ENCODE peak calls at places on chromosomes 11 and 22, in four cellular contexts. One of them, this sample, is unnamed.

GRCh38 chr11:70016666-70017347 is 61.3 kb upstream of the ANO1 start:
- DNase-seq in H1: no peak
- DNase-seq in IMR-90: peak; percentile 78
- DNase-seq in uterus: no peak
- DNase-seq in this sample: no peak

GRCh38 chr22:42680648-42681047 is 31.5 kb upstream of the CYB5R3 start:
- DNase-seq in H1: no peak
- DNase-seq in IMR-90: peak; percentile 98
- DNase-seq in uterus: peak; percentile 67
- DNase-seq in this sample: no peak

GRCh38 chr11:126797801-126798200 is 202.8 kb downstream of the KIRREL3 start:
- DNase-seq in H1: no peak
- DNase-seq in IMR-90: no peak
- DNase-seq in uterus: no peak
- DNase-seq in this sample: no peak

GRCh38 chr11:72828081-72828567 is 13.9 kb downstream of the ATG16L2 start:
- DNase-seq in H1: no peak
- DNase-seq in IMR-90: peak; percentile 44
- DNase-seq in uterus: peak; percentile 24
- DNase-seq in this sample: no peak

GRCh38 chr11:108897071-108897481 is 232.2 kb downstream of the DDX10 start:
- DNase-seq in H1: no peak
- DNase-seq in IMR-90: peak; percentile 63
- DNase-seq in uterus: no peak
- DNase-seq in this sample: no peak

GRCh38 chr22:35921777-35922176 is 106.8 kb downstream of the RBFOX2 start:
- DNase-seq in H1: peak; percentile 59
- DNase-seq in IMR-90: peak; percentile 90
- DNase-seq in uterus: peak; percentile 81
- DNase-seq in this sample: peak; percentile 69

GRCh38 chr22:29855611-29856181 is 17.6 kb upstream of the ASCC2 start:
- DNase-seq in H1: no peak
- DNase-seq in IMR-90: no peak
- DNase-seq in uterus: no peak
- DNase-seq in this sample: peak; percentile 82

GRCh38 chr22:33579448-33580093 is 340.7 kb downstream of the LARGE1 start:
- DNase-seq in H1: peak; percentile 94
- DNase-seq in IMR-90: peak; percentile 38
- DNase-seq in uterus: peak; percentile 36
- DNase-seq in this sample: peak; percentile 69

GRCh38 chr22:27832606-27833005 is 31.1 kb upstream of the MN1 start:
- DNase-seq in H1: no peak
- DNase-seq in IMR-90: no peak
- DNase-seq in uterus: no peak
- DNase-seq in this sample: no peak

GRCh38 chr11:129023968-129024676 is 81.5 kb upstream of the TP53AIP1 start:
- DNase-seq in H1: peak; percentile 55
- DNase-seq in IMR-90: peak; percentile 5
- DNase-seq in uterus: no peak
- DNase-seq in this sample: no peak

GRCh38 chr11:2976289-2977063 is 15.7 kb downstream of the NAP1L4 start:
- DNase-seq in H1: no peak
- DNase-seq in IMR-90: no peak
- DNase-seq in uterus: no peak
- DNase-seq in this sample: no peak
- H3K4me3 ChIP-seq in H1: no peak overlapping the region
- H3K4me3 ChIP-seq in IMR-90: no peak overlapping the region
- H3K4me3 ChIP-seq in uterus: no peak overlapping the region
- H3K4me3 ChIP-seq in this sample: no peak overlapping the region

GRCh38 chr11:75150079-75150478 is 828 bp upstream of the SLCO2B1 start:
- DNase-seq in H1: no peak
- DNase-seq in IMR-90: no peak
- DNase-seq in uterus: no peak
- DNase-seq in this sample: no peak

GRCh38 chr11:75152090-75152489 is 1.2 kb downstream of the SLCO2B1 start:
- DNase-seq in H1: no peak
- DNase-seq in IMR-90: no peak
- DNase-seq in uterus: no peak
- DNase-seq in this sample: no peak

GRCh38 chr11:75151346-75152047 is 590 bp downstream of the SLCO2B1 start:
- DNase-seq in H1: no peak
- DNase-seq in IMR-90: no peak
- DNase-seq in uterus: no peak
- DNase-seq in this sample: no peak

GRCh38 chr11:75152651-75153553 is 2.0 kb downstream of the SLCO2B1 start:
- DNase-seq in H1: no peak
- DNase-seq in IMR-90: no peak
- DNase-seq in uterus: no peak
- DNase-seq in this sample: no peak

DNA sequence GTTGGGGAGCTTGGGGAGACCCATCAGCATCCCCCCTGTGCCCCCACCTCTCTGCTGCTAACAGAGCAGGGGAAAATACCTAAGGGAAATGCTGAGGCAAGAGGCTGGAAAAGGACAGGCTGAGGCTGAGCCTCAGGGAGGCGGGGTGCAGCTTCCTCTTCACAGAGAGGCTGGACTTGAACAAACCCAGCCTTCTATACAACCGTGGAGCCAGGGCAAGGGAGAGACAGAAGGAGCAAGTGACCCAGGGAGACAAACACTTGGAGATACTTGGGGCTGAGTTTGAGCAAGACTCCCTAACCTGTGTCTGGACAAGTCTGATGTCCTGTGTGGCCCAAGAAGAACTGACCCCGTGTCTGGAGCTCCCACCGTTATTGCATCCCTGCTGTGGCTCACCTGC is at the start of gene SLCO2B1:
- DNase-seq in H1: no peak
- DNase-seq in IMR-90: no peak
- DNase-seq in uterus: no peak
- DNase-seq in this sample: no peak
- TF ChIP-seq POLR2A in H1: no peak
- TF ChIP-seq POLR2A in IMR-90: no peak
- TF ChIP-seq POLR2A in uterus: no peak
- TF ChIP-seq POLR2A in this sample: no peak

GRCh38 chr11:62539238-62539925 is 7.2 kb downstream of the AHNAK start:
- DNase-seq in H1: peak; percentile 45
- DNase-seq in IMR-90: peak; percentile 93
- DNase-seq in uterus: peak; percentile 91
- DNase-seq in this sample: peak; percentile 65
- H3K4me1 ChIP-seq in H1: no peaks in the 10 kb centered on the region
- H3K4me1 ChIP-seq in IMR-90: peaks cover 52% of the 10 kb centered on the region
- H3K4me1 ChIP-seq in uterus: peaks cover 52% of the 10 kb centered on the region
- H3K4me1 ChIP-seq in this sample: peaks cover 75% of the 10 kb centered on the region

DNA sequence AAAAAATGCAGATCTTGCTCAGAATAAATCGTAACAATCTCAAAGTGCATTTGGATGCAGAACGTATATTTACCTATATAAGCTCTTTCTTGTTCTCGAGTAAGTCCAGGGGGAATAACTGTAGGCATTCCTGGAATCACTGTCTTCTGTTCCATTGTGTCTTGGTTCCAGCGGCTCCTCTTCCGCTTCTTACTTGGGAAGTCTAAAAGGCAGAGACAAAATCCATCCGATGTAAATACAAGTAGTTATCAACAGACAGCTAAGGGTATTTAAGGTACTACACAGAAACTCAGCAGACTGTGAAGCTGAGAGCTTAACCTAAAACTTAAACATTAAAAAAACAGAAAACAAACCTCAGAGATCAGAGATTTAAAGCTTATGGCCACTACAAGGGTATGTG is 1.9 kb downstream of the SF1 start:
- DNase-seq in H1: no peak
- DNase-seq in IMR-90: no peak
- DNase-seq in uterus: no peak
- DNase-seq in this sample: no peak
- H3K4me3 ChIP-seq in H1: peak overlapping the region; percentile 97
- H3K4me3 ChIP-seq in IMR-90: no peak overlapping the region
- H3K4me3 ChIP-seq in uterus: no peak overlapping the region
- H3K4me3 ChIP-seq in this sample: peak overlapping the region; percentile 99